ENCODE peak calls at places on chromosomes 6 and 20, in ten cellular contexts. V, Y, X, C, R, F, K, O, N and U are unnamed samples.

GRCh38 chr6:133774356-133774755 is 114.6 kb upstream of the TCF21 start:
- DNase-seq in V (peak), Y (no peak), X (no peak), C (no peak), R (peak), F (no peak), K (no peak), O (no peak), N (peak), U (peak)

GRCh38 chr6:4169028-4169789 is 33.8 kb upstream of the ECI2 start:
- DNase-seq in V (no peak), Y (no peak), X (no peak), C (no peak), R (peak), F (no peak), K (no peak), O (no peak), N (peak), U (peak)

GRCh38 chr20:62427172-62428007 is at the start of gene RBBP8NL:
- DNase-seq in V (no peak), Y (no peak), X (peak), C (no peak), R (no peak), F (peak), K (no peak), O (peak), N (no peak), U (no peak)

GRCh38 chr20:33883164-33883563 is 72.0 kb downstream of the CHMP4B start:
- DNase-seq in V (no peak), Y (peak), X (no peak), C (no peak), R (no peak), F (no peak), K (no peak), O (no peak), N (no peak), U (no peak)

GRCh38 chr6:159126590-159126989 is 42.6 kb upstream of the FNDC1 start:
- DNase-seq in V (no peak), Y (no peak), X (no peak), C (no peak), R (no peak), F (no peak), K (no peak), O (no peak), N (no peak), U (no peak)

GRCh38 chr6:34378470-34378869 is 14.0 kb downstream of the NUDT3 start:
- DNase-seq in V (no peak), Y (no peak), X (no peak), C (no peak), R (peak), F (no peak), K (no peak), O (no peak), N (no peak), U (peak)

GRCh38 chr20:39822667-39823066 is 860.5 kb downstream of the DHX35 start:
- DNase-seq in V (peak), Y (no peak), X (no peak), C (no peak), R (peak), F (no peak), K (no peak), O (no peak), N (peak), U (peak)

GRCh38 chr20:31682352-31682751 is 40.3 kb downstream of the BCL2L1 start:
- DNase-seq in V (no peak), Y (no peak), X (no peak), C (no peak), R (no peak), F (no peak), K (no peak), O (no peak), N (no peak), U (no peak)

GRCh38 chr20:17971571-17972013 is 2.8 kb downstream of the MGME1 start:
- DNase-seq in V (peak), Y (no peak), X (no peak), C (no peak), R (peak), F (no peak), K (no peak), O (no peak), N (no peak), U (peak)

GRCh38 chr6:38722727-38723334 is 7.7 kb downstream of the DNAH8 start:
- DNase-seq in V (no peak), Y (no peak), X (no peak), C (no peak), R (no peak), F (no peak), K (no peak), O (no peak), N (no peak), U (no peak)

GRCh38 chr6:64445038-64445437 is 809.4 kb downstream of the PHF3 start:
- DNase-seq in V (no peak), Y (no peak), X (no peak), C (no peak), R (no peak), F (no peak), K (no peak), O (no peak), N (no peak), U (no peak)

GRCh38 chr20:53594068-53595017 is 704 bp upstream of the ZNF217 start:
- DNase-seq in V (peak), Y (peak), X (peak), C (peak), R (peak), F (peak), K (peak), O (peak), N (peak), U (peak)

GRCh38 chr6:142838821-142839685 is 105.9 kb downstream of the HIVEP2 start:
- DNase-seq in V (peak), Y (no peak), X (no peak), C (no peak), R (peak), F (no peak), K (no peak), O (no peak), N (peak), U (no peak)

GRCh38 chr20:21702553-21703467 is 2.7 kb upstream of the PAX1 start:
- DNase-seq in V (no peak), Y (peak), X (no peak), C (no peak), R (peak), F (peak), K (no peak), O (peak), N (no peak), U (peak)

GRCh38 chr20:16916165-16916564 is 168.0 kb downstream of the OTOR start:
- DNase-seq in V (no peak), Y (no peak), X (no peak), C (no peak), R (no peak), F (no peak), K (no peak), O (no peak), N (no peak), U (no peak)

GRCh38 chr20:62837790-62838458 is 21.1 kb downstream of the COL9A3 start:
- DNase-seq in V (no peak), Y (no peak), X (peak), C (no peak), R (peak), F (peak), K (no peak), O (no peak), N (peak), U (peak)

GRCh38 chr6:123994891-123995635 is 191.4 kb downstream of the NKAIN2 start:
- DNase-seq in V (no peak), Y (no peak), X (no peak), C (no peak), R (no peak), F (no peak), K (no peak), O (no peak), N (no peak), U (no peak)

GRCh38 chr6:139112146-139112545 is 22.7 kb upstream of the HECA start:
- DNase-seq in V (no peak), Y (no peak), X (no peak), C (no peak), R (no peak), F (no peak), K (no peak), O (no peak), N (no peak), U (no peak)

GRCh38 chr6:66662196-66662595 is 955.2 kb upstream of the EYS start:
- DNase-seq in V (no peak), Y (no peak), X (no peak), C (no peak), R (peak), F (peak), K (no peak), O (no peak), N (peak), U (no peak)

GRCh38 chr6:158649289-158650143 is at the start of gene SYTL3:
- DNase-seq in V (peak), Y (peak), X (peak), C (no peak), R (peak), F (no peak), K (no peak), O (peak), N (no peak), U (peak)

GRCh38 chr20:44210422-44211176 is at the start of gene OSER1:
- DNase-seq in V (peak), Y (peak), X (peak), C (peak), R (peak), F (peak), K (peak), O (peak), N (peak), U (peak)

GRCh38 chr6:46895930-46896329 is 25.8 kb downstream of the ADGRF5 start:
- DNase-seq in V (no peak), Y (no peak), X (no peak), C (no peak), R (no peak), F (no peak), K (no peak), O (no peak), N (no peak), U (no peak)

GRCh38 chr20:46006031-46006430 is 2.7 kb upstream of the MMP9 start:
- DNase-seq in V (no peak), Y (no peak), X (no peak), C (no peak), R (no peak), F (no peak), K (no peak), O (no peak), N (no peak), U (no peak)

GRCh38 chr6:36907781-36908180 is 22.0 kb downstream of the C6orf89 start:
- DNase-seq in V (no peak), Y (no peak), X (no peak), C (no peak), R (peak), F (peak), K (no peak), O (no peak), N (no peak), U (no peak)

DNA sequence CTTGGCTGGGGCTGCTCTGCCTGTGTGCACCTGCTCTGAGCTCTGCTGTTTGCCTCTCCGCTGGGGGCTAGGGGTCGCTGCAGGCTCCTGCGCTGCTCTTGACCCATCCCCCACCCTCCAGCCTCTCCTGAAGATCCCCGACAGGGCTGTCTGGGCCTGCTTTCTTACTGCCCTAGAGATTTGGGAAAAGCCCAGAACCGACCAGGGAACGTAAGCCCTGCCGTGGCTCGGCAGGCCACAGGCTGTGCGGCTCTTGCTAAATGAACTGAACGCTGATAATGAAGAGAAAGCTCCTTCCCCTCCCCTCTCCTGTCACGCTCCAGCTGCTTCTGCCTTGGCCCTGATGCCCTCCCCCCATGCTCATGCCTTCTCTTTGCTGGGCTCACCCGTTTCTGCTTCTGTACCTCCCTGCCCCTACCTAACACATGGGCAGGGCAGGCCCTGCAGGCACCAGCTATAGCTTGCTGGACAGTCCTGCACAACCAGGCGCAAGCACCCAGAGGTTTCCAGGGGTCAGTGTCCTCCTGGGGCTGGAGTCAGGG is 32.0 kb upstream of the PCMTD2 start:
- DNase-seq in V (no peak), Y (no peak), X (no peak), C (no peak), R (peak), F (peak), K (no peak), O (no peak), N (no peak), U (peak)
- TF ChIP-seq CTCF in V (peak), Y (no peak), X (peak), C (peak), R (no peak), F (peak), K (no peak), O (peak), N (no peak), U (peak)

DNA sequence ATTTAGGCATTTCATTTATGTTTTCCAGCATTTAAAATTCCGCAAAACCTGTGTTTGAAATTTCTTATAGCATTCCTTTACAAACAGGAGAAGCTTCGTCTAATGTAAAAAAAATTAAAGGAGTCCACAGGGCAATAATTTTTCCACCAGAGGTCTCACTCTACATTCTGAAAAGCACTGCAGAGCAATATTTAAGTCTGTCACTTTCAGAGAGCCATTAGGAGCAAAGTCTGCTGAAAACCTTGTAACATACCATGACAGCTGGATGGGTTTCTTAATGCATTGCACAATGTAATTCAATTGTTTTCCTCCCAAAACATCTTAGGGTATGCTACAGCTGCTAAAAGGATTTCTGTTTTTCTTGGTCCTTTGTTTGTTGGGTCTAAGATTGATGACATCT is 18.0 kb downstream of the BAG2 start:
- DNase-seq in V (peak), Y (no peak), X (no peak), C (no peak), R (peak), F (peak), K (no peak), O (no peak), N (peak), U (peak)
- TF ChIP-seq CTCF in V (peak), Y (no peak), X (peak), C (peak), R (peak), F (peak), K (peak), O (peak), N (no peak), U (peak)

DNA sequence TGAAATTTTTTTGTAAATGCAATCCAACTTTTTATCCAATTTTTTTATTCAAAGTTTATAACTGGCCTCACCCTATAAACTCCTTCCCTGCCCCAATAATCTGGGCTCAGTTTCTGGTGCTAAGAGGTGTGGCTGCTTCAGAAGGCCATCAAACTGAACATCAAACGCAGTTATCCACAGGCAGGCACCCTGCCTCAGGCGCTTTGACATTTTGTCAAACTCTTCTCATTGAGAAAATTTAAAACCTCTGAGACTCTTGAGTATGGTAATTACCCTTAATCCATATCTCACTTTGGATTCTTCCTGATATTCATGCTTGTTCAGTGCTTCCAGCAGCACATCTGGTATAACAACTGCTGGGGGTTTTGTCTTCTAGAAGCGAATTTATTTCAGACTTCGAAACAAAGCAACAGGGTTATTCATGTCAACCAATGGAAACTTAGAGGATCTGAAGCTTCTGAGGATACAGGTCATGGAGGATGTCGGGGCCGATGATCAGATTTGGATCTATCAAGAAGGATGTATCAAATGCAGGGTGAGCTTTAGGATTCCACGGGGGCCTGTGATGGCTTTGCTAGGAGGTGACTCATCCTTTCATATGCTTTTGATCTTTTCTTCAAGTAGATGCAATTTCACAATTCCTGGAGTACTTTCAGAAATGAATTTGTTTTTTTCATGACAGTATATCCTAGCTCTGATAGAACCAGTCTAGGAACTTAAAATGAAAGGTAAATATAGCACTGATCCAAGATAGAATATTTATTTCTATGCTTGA is 68.1 kb downstream of the RTN4IP1 start:
- DNase-seq in V (peak), Y (no peak), X (no peak), C (no peak), R (peak), F (peak), K (no peak), O (no peak), N (peak), U (peak)
- TF ChIP-seq CTCF in V (no peak), Y (no peak), X (no peak), C (no peak), R (no peak), F (no peak), K (no peak), O (no peak), N (no peak), U (no peak)

GRCh38 chr6:16711551-16712249 is 49.6 kb downstream of the ATXN1 start:
- DNase-seq in V (no peak), Y (no peak), X (no peak), C (no peak), R (peak), F (peak), K (no peak), O (no peak), N (peak), U (no peak)

GRCh38 chr6:16712250-16712930 is 48.9 kb downstream of the ATXN1 start:
- DNase-seq in V (no peak), Y (peak), X (no peak), C (no peak), R (peak), F (no peak), K (no peak), O (no peak), N (no peak), U (no peak)

GRCh38 chr6:16713597-16713996 is 47.7 kb downstream of the ATXN1 start:
- DNase-seq in V (no peak), Y (no peak), X (no peak), C (no peak), R (peak), F (no peak), K (no peak), O (no peak), N (peak), U (no peak)

GRCh38 chr6:16716450-16716858 is 44.8 kb downstream of the ATXN1 start:
- DNase-seq in V (no peak), Y (no peak), X (no peak), C (no peak), R (no peak), F (no peak), K (no peak), O (no peak), N (no peak), U (no peak)

GRCh38 chr6:16712931-16713484 is 48.3 kb downstream of the ATXN1 start:
- DNase-seq in V (peak), Y (peak), X (peak), C (no peak), R (peak), F (peak), K (no peak), O (no peak), N (peak), U (peak)
- TF ChIP-seq CTCF in V (peak), Y (peak), X (peak), C (peak), R (peak), F (peak), K (peak), O (peak), N (no peak), U (peak)

DNA sequence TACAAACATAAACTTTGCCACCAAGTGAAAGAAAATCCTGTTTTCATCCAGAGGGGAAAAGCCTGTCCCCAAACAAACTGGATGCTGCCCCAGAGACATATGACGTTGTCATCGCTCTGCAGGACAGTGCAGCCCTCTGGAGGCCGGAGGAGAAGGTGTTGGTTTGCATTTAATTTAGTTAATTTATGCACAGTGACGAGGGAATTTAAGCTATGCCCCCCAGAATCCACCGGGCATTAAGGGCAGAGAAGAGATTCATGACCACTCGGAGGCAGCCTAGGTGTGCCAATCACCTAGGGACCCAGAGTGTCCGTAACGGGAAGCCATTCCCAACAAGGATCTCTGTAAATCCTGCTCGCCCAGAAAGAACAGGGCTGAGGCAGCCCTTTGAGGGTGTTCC is 45.1 kb downstream of the NINL start:
- DNase-seq in V (peak), Y (peak), X (no peak), C (no peak), R (peak), F (no peak), K (no peak), O (no peak), N (peak), U (peak)
- TF ChIP-seq CTCF in V (peak), Y (peak), X (peak), C (peak), R (peak), F (peak), K (peak), O (peak), N (no peak), U (peak)

GRCh38 chr6:12148841-12149240 is 136.7 kb downstream of the HIVEP1 start:
- DNase-seq in V (no peak), Y (no peak), X (no peak), C (no peak), R (no peak), F (no peak), K (no peak), O (no peak), N (no peak), U (peak)

GRCh38 chr6:12150812-12151432 is 138.8 kb downstream of the HIVEP1 start:
- DNase-seq in V (no peak), Y (no peak), X (no peak), C (no peak), R (no peak), F (peak), K (no peak), O (no peak), N (peak), U (no peak)

GRCh38 chr6:12148317-12148801 is 136.2 kb downstream of the HIVEP1 start:
- DNase-seq in V (peak), Y (no peak), X (no peak), C (no peak), R (peak), F (no peak), K (no peak), O (no peak), N (peak), U (peak)

GRCh38 chr6:12149944-12150510 is 137.9 kb downstream of the HIVEP1 start:
- DNase-seq in V (no peak), Y (no peak), X (no peak), C (no peak), R (no peak), F (no peak), K (no peak), O (no peak), N (no peak), U (no peak)

DNA sequence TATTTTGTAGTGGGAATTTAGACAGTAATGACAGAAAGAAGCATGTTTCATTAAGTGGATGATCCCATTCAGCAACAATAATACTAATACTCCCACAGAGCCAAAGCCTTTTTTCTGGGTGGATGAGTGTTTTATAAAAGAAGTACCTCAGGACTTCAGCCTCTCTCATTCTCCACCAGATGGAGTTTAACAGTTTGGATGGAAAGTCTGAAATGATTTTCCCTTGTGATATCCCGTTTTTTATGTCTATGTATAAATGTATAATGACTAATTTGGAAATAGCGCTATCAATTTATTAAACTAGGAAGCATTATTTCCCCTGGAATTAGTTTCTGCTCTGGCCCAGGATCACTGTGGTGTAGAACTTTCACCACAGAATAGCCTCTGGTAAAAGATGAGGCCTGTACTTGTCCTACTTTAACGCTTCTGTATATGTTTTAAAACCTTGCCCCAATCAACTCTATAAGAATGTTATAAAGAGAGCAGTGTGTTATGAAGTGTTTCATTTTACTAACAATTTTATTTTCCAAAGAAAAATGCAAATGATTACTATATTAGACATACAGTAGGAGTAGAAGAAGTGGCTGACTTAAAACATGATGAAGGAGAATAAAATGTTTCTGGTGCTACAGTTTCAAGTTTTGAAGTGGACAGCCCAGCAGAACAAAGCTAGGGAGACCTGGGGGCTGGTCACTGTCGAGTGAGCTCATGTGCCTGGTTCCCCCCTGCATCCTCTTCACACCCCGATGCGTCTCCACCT is 135.6 kb downstream of the HIVEP1 start:
- DNase-seq in V (no peak), Y (no peak), X (no peak), C (no peak), R (no peak), F (no peak), K (no peak), O (no peak), N (no peak), U (peak)
- TF ChIP-seq CTCF in V (peak), Y (no peak), X (no peak), C (peak), R (peak), F (no peak), K (peak), O (peak), N (no peak), U (peak)